ENCODE peak calls at places on chromosomes 4 and X, in eight cellular contexts. S is CD8-positive, alpha-beta T cell; T is adrenal gland; Y is psoas muscle; B is naive thymus-derived CD4-positive, alpha-beta T cell; A is adipocyte; Z is breast epithelium; C is GM23338. E is an unnamed sample.
A peak's percentile ranks its signal among the peaks of the same experiment; 100 is the strongest.

GRCh38 chr4:7342223-7342576 is 92.5 kb downstream of the PSAPL1 start:
- DNase-seq in S (no peak), T (no peak), Y (peak; percentile 22), B (no peak), A (no peak), Z (no peak), C (no peak), E (no peak)

GRCh38 chrX:119573840-119574393 is 446 bp upstream of the UBE2A start:
- DNase-seq in S (no peak), T (peak; percentile 75), Y (peak; percentile 53), B (no peak), A (peak; percentile 66), Z (no peak), C (peak; percentile 45), E (peak; percentile 32)

GRCh38 chrX:6021316-6022091 is 207.2 kb downstream of the NLGN4X start:
- DNase-seq in S (no peak), T (peak; percentile 53), Y (no peak), B (peak; percentile 27), A (peak; percentile 16), Z (no peak), C (peak; percentile 69), E (peak; percentile 37)

GRCh38 chr4:151922811-151923210 is 162.0 kb upstream of the GATB start:
- DNase-seq in S (no peak), T (no peak), Y (no peak), B (no peak), A (no peak), Z (no peak), C (no peak), E (no peak)

GRCh38 chr4:133233922-133234321 is 84.8 kb downstream of the PCDH10 start:
- DNase-seq in S (no peak), T (no peak), Y (no peak), B (no peak), A (no peak), Z (no peak), C (no peak), E (no peak)

GRCh38 chr4:7005571-7005970 is 37.6 kb upstream of the TADA2B start:
- DNase-seq in S (no peak), T (no peak), Y (no peak), B (no peak), A (no peak), Z (no peak), C (no peak), E (peak; percentile 59)

GRCh38 chr4:77599378-77599777 is 6.2 kb upstream of the CXCL13 start:
- DNase-seq in S (no peak), T (no peak), Y (no peak), B (no peak), A (peak; percentile 61), Z (no peak), C (peak; percentile 75), E (peak; percentile 42)

GRCh38 chr4:23706972-23707676 is 182.7 kb downstream of the PPARGC1A start:
- DNase-seq in S (no peak), T (no peak), Y (no peak), B (no peak), A (no peak), Z (no peak), C (no peak), E (no peak)

GRCh38 chr4:78644744-78645330 is 93.3 kb downstream of the ANXA3 start:
- DNase-seq in S (peak; percentile 52), T (peak; percentile 91), Y (peak; percentile 57), B (peak; percentile 58), A (peak; percentile 76), Z (peak; percentile 67), C (peak; percentile 73), E (peak; percentile 71)

GRCh38 chr4:182973421-182974340 is 56.5 kb upstream of the DCTD start:
- DNase-seq in S (no peak), T (no peak), Y (no peak), B (no peak), A (no peak), Z (no peak), C (peak; percentile 19), E (no peak)

GRCh38 chr4:15526924-15527592 is 57.4 kb downstream of the CC2D2A start:
- DNase-seq in S (no peak), T (no peak), Y (no peak), B (no peak), A (no peak), Z (no peak), C (no peak), E (no peak)

GRCh38 chr4:110344165-110344564 is 131.8 kb upstream of the ENPEP start:
- DNase-seq in S (no peak), T (no peak), Y (no peak), B (no peak), A (peak; percentile 48), Z (no peak), C (peak; percentile 54), E (no peak)

GRCh38 chr4:6855692-6856297 is 53.8 kb upstream of the TBC1D14 start:
- DNase-seq in S (peak; percentile 42), T (no peak), Y (no peak), B (no peak), A (peak; percentile 90), Z (no peak), C (no peak), E (no peak)

GRCh38 chrX:15495801-15496200 is 2.7 kb upstream of the PIR start:
- DNase-seq in S (no peak), T (no peak), Y (no peak), B (no peak), A (no peak), Z (no peak), C (no peak), E (no peak)

GRCh38 chrX:130836447-130836846 is 66.6 kb downstream of the ENOX2 start:
- DNase-seq in S (no peak), T (no peak), Y (no peak), B (no peak), A (no peak), Z (no peak), C (no peak), E (no peak)

GRCh38 chrX:32524385-32524784 is 687.0 kb downstream of the DMD start:
- DNase-seq in S (no peak), T (no peak), Y (no peak), B (no peak), A (no peak), Z (no peak), C (no peak), E (no peak)

GRCh38 chr4:135601351-135601750 is 1399.8 kb upstream of the PABPC4L start:
- DNase-seq in S (no peak), T (no peak), Y (no peak), B (no peak), A (no peak), Z (no peak), C (no peak), E (no peak)

GRCh38 chr4:139556071-139556734 is at the start of gene SETD7:
- DNase-seq in S (peak; percentile 62), T (peak; percentile 92), Y (peak; percentile 88), B (peak; percentile 68), A (peak; percentile 88), Z (peak; percentile 70), C (peak; percentile 85), E (peak; percentile 78)

GRCh38 chr4:139558235-139559094 is 2.4 kb upstream of the SETD7 start:
- DNase-seq in S (no peak), T (no peak), Y (no peak), B (no peak), A (no peak), Z (no peak), C (no peak), E (no peak)

GRCh38 chr4:139557506-139558110 is 1.6 kb upstream of the SETD7 start:
- DNase-seq in S (no peak), T (no peak), Y (no peak), B (no peak), A (no peak), Z (no peak), C (peak; percentile 42), E (no peak)

GRCh38 chr4:139555705-139556070 is 331 bp downstream of the SETD7 start:
- DNase-seq in S (no peak), T (peak; percentile 60), Y (peak; percentile 82), B (peak; percentile 24), A (peak; percentile 79), Z (peak; percentile 34), C (no peak), E (no peak)

GRCh38 chr4:139556735-139557505 is 901 bp upstream of the SETD7 start:
- DNase-seq in S (peak; percentile 57), T (peak; percentile 83), Y (peak; percentile 78), B (peak; percentile 70), A (peak; percentile 58), Z (peak; percentile 56), C (peak; percentile 69), E (peak; percentile 37)
- H3K4me1 ChIP-seq in S (peaks cover 13% of the 10 kb centered on the region), T (peaks cover 43% of the 10 kb centered on the region), Y (peaks cover 30% of the 10 kb centered on the region), B (peaks cover 21% of the 10 kb centered on the region), A (peaks cover 59% of the 10 kb centered on the region), Z (peaks cover 11% of the 10 kb centered on the region), C (peaks cover 38% of the 10 kb centered on the region), E (peaks cover 15% of the 10 kb centered on the region)

DNA sequence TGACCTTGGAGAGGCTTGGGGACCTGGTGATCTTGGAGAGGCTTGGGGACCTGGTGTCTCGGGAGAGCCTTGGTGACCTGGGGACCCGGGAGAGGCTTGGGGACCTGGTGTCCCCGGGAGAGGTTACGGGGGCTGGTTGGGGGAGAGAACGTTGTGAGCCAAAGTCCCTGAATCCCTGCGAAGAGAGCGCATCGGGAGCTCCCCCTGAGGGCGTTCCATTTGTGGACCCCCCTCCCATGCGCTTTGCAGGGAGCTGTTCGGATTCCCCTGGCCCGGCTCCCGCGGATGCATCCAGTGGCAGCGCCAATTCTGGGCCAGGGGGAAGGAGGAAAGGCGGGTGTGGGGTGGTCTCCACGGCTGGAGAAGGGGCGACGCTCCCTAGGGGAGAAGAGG is 13.3 kb downstream of the SHOX start:
- DNase-seq in S (no peak), T (peak; percentile 15), Y (no peak), B (no peak), A (no peak), Z (no peak), C (peak; percentile 43), E (no peak)
- H3K27me3 ChIP-seq in S (no peaks in the 10 kb centered on the region), T (peaks cover 42% of the 10 kb centered on the region), Y (no peaks in the 10 kb centered on the region), B (no peaks in the 10 kb centered on the region), A (peaks cover 7% of the 10 kb centered on the region), Z (no peaks in the 10 kb centered on the region), C (peaks cover 81% of the 10 kb centered on the region), E (peaks cover 2% of the 10 kb centered on the region)

GRCh38 chr4:26879805-26880204 is 19.2 kb downstream of the STIM2 start:
- DNase-seq in S (no peak), T (no peak), Y (no peak), B (no peak), A (no peak), Z (no peak), C (no peak), E (no peak)
- H3K4me1 ChIP-seq in S (peaks cover 66% of the 10 kb centered on the region), T (no peaks in the 10 kb centered on the region), Y (peaks cover 13% of the 10 kb centered on the region), B (peaks cover 40% of the 10 kb centered on the region), A (no peaks in the 10 kb centered on the region), Z (no peaks in the 10 kb centered on the region), C (no peaks in the 10 kb centered on the region), E (peaks cover 13% of the 10 kb centered on the region)

GRCh38 chr4:36286481-36286871 is 5.1 kb downstream of the DTHD1 start:
- DNase-seq in S (no peak), T (no peak), Y (no peak), B (no peak), A (no peak), Z (no peak), C (no peak), E (no peak)

GRCh38 chr4:36290641-36291040 is 9.2 kb downstream of the DTHD1 start:
- DNase-seq in S (no peak), T (no peak), Y (no peak), B (no peak), A (no peak), Z (no peak), C (no peak), E (no peak)

GRCh38 chr4:36292551-36293188 is 11.3 kb downstream of the DTHD1 start:
- DNase-seq in S (no peak), T (no peak), Y (no peak), B (no peak), A (no peak), Z (no peak), C (no peak), E (peak; percentile 60)

GRCh38 chr4:36285784-36286480 is 4.5 kb downstream of the DTHD1 start:
- DNase-seq in S (peak; percentile 65), T (no peak), Y (no peak), B (peak; percentile 57), A (no peak), Z (no peak), C (no peak), E (peak; percentile 83)

GRCh38 chr4:36288727-36289126 is 7.3 kb downstream of the DTHD1 start:
- DNase-seq in S (no peak), T (no peak), Y (no peak), B (no peak), A (no peak), Z (no peak), C (no peak), E (no peak)
- H3K27me3 ChIP-seq in S (no peaks in the 10 kb centered on the region), T (no peaks in the 10 kb centered on the region), Y (no peaks in the 10 kb centered on the region), B (no peaks in the 10 kb centered on the region), A (no peaks in the 10 kb centered on the region), Z (no peaks in the 10 kb centered on the region), C (no peaks in the 10 kb centered on the region), E (no peaks in the 10 kb centered on the region)